ENCODE peak calls at places on chromosomes 1 and 21, in four cellular contexts. H, X, U and V are unnamed samples.

GRCh38 chr1:43851561-43852338 is 81.9 kb upstream of the ARTN start:
- DNase-seq in U (no peak), X (no peak), H (no peak), V (no peak)

GRCh38 chr1:184973308-184974085 is 811 bp downstream of the NIBAN1 start:
- DNase-seq in X (no peak), U (peak), H (peak), V (peak)

GRCh38 chr1:210900820-210901219 is 233.1 kb downstream of the KCNH1 start:
- DNase-seq in U (no peak), X (no peak), H (no peak), V (no peak)

GRCh38 chr21:42844411-42845113 is 34.8 kb downstream of the WDR4 start:
- DNase-seq in H (no peak), U (no peak), X (no peak), V (no peak)

GRCh38 chr1:154076413-154076812 is 78.5 kb downstream of the NUP210L start:
- DNase-seq in H (no peak), X (no peak), U (no peak), V (no peak)

GRCh38 chr1:241551759-241552638 is 19.8 kb downstream of the KMO start:
- DNase-seq in U (no peak), H (peak), X (no peak), V (peak)

GRCh38 chr1:229430761-229431269 is 3.1 kb downstream of the ACTA1 start:
- DNase-seq in U (no peak), H (peak), X (no peak), V (no peak)

GRCh38 chr1:93992190-93992589 is 83.0 kb upstream of the GCLM start:
- DNase-seq in H (no peak), U (no peak), X (no peak), V (no peak)

GRCh38 chr1:19073311-19074186 is 117.1 kb upstream of the IFFO2 start:
- DNase-seq in X (no peak), U (no peak), H (no peak), V (no peak)

GRCh38 chr21:37455504-37455911 is 88.9 kb downstream of the DYRK1A start:
- DNase-seq in X (no peak), U (no peak), H (peak), V (no peak)

GRCh38 chr1:58031416-58031815 is 515.1 kb downstream of the OMA1 start:
- DNase-seq in X (no peak), H (no peak), U (no peak), V (no peak)

GRCh38 chr1:246176126-246177024 is 330.7 kb downstream of the SMYD3 start:
- DNase-seq in X (peak), H (no peak), U (no peak), V (no peak)
- TF ChIP-seq CHD4 in X (no peak), H (no peak), U (no peak), V (no peak)

GRCh38 chr1:117568999-117569398 is 36.8 kb upstream of the TENT5C start:
- DNase-seq in X (no peak), H (peak), U (no peak), V (no peak)

GRCh38 chr1:117569956-117570355 is 35.9 kb upstream of the TENT5C start:
- DNase-seq in X (no peak), U (no peak), H (no peak), V (no peak)

GRCh38 chr1:117571496-117571895 is 34.4 kb upstream of the TENT5C start:
- DNase-seq in U (no peak), H (no peak), X (no peak), V (no peak)

GRCh38 chr1:117572546-117572945 is 33.3 kb upstream of the TENT5C start:
- DNase-seq in X (no peak), U (no peak), H (no peak), V (no peak)

GRCh38 chr1:117570988-117571409 is 34.8 kb upstream of the TENT5C start:
- DNase-seq in U (no peak), H (no peak), X (no peak), V (no peak)
- TF ChIP-seq CHD4 in U (no peak), H (no peak), X (no peak), V (no peak)

DNA sequence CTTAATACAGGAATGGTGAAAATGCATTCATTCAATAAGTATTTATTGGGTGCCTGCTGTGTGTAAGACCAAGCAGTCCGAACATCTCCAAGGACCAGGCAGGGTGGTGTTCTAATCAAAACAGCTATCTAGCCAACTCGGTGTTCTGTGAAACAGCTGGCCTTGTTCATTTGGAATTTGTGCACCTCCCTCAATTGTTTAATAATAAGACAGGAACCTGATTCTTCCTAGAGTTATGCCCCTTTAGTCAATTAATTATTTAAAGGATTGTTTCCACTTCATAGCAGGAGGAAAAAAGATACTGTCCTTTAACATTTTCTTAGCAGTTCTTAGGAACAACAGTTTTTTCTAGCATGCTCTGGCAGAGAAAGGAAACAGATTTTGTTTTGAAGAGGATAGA is 30.4 kb downstream of the S100A10 start:
- DNase-seq in X (no peak), H (no peak), U (no peak), V (no peak)
- TF ChIP-seq CHD4 in X (no peak), H (no peak), U (no peak), V (no peak)

DNA sequence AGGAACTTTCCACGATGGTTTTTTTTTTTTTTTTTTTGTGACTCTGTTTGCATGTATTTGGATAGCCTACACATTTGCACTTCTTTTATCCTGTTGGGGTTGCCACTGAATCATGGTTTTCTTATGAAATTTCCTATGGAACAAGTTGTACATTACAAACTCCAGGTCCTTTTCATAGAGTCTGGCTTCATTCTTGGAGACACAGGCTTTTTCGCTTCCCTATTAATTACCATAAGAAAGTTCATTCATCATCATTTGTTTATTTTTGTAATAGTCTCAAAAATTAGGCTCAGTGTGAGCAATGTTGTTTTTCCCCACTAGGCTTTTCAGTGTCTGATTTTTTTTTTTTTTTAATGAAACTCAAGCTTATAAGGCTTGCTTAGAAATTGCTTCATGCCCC is 179.4 kb downstream of the FMN2 start:
- DNase-seq in X (no peak), H (no peak), U (no peak), V (no peak)
- TF ChIP-seq CHD4 in X (no peak), H (no peak), U (no peak), V (no peak)

DNA sequence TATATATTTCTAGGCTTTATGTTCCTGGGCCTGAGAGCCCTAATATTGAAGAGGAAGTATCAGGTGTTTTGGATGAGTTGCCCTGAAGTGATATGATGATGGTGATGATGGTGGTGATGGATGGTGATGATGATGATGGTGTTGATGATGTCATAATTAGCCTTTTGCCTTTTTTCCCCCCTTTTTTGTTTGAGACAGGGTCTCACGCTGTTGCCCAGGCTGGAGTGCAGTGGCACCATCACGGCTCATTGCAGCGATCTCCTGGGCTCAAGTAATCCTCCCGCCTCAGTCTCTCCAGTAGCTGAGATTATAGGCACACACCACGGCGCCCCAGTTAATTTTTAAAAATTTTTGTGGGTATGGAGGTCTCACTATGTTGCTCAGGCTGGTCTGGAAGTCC is 76.5 kb downstream of the CNST start:
- DNase-seq in U (no peak), H (no peak), X (no peak), V (no peak)
- TF ChIP-seq CHD4 in U (no peak), H (no peak), X (no peak), V (no peak)

GRCh38 chr1:155127672-155128468 is at the start of gene EFNA1:
- DNase-seq in H (peak), U (no peak), X (peak), V (no peak)
- TF ChIP-seq CHD4 in H (no peak), U (no peak), X (no peak), V (no peak)

DNA sequence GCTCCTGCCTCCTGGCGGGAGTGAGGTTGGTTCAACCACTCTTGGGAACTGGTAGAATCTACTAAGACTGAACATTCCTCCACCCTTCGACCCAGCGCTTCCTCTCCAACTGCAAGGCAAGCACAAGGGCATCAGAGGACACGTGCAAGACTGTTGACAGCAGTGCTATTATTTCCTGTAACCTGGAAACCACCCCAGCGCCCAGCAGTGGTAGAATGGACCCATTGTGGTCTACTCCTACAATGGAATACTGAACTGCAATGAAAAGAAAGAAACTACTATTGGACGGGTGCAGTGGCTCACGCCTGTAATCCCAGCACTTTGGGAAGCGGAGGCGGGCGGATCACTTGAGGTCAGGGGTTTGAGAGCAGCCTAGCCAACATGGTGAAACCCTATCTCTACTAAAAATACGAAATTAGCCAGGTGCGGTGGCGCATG is 33.0 kb upstream of the TARDBP start:
- DNase-seq in U (no peak), X (peak), H (no peak), V (no peak)
- TF ChIP-seq CHD4 in U (no peak), X (no peak), H (no peak), V (no peak)

GRCh38 chr1:39652105-39652504 is 12.7 kb upstream of the HEYL start:
- DNase-seq in U (no peak), H (no peak), X (no peak), V (no peak)

GRCh38 chr1:39655578-39656268 is 16.2 kb downstream of the NT5C1A start:
- DNase-seq in X (no peak), U (no peak), H (no peak), V (no peak)

GRCh38 chr1:39652534-39652933 is 13.1 kb upstream of the HEYL start:
- DNase-seq in U (no peak), X (no peak), H (no peak), V (no peak)

GRCh38 chr1:39654291-39654690 is 14.8 kb upstream of the HEYL start:
- DNase-seq in X (no peak), H (no peak), U (no peak), V (no peak)

DNA sequence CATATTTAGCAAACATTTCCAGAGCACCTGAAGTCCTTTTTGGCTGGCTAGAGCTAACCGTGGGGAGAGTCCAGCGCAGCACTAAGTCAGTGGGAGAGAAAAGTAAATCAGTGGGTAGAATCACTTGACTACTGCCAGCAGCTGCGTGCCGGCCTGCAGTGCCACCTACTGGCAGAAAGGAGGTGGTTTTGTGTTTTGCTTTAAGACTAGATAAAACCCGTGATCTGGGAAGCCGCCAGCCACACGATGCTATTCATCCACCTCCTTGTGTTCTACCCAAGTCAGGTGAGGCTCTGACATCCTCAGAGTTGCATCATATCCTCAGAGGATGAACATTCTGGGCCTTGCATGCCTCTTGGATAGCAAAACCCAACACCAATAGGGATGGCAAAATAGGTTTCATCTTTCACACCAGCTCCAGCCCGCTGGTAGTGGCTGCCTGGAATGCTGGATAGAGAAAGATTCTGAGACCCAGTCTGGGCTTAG is 14.1 kb upstream of the HEYL start:
- DNase-seq in H (peak), U (peak), X (peak), V (peak)
- TF ChIP-seq CHD4 in H (no peak), U (no peak), X (no peak), V (no peak)

GRCh38 chr1:14594045-14594444 is 4.4 kb upstream of the KAZN start:
- DNase-seq in H (peak), U (no peak), X (no peak), V (no peak)

GRCh38 chr1:14593279-14593678 is 5.2 kb upstream of the KAZN start:
- DNase-seq in X (no peak), H (no peak), U (no peak), V (no peak)

GRCh38 chr1:14585771-14586170 is 12.7 kb upstream of the KAZN start:
- DNase-seq in H (no peak), U (no peak), X (no peak), V (no peak)

GRCh38 chr1:14596591-14596990 is 1.9 kb upstream of the KAZN start:
- DNase-seq in U (no peak), H (no peak), X (no peak), V (no peak)

DNA sequence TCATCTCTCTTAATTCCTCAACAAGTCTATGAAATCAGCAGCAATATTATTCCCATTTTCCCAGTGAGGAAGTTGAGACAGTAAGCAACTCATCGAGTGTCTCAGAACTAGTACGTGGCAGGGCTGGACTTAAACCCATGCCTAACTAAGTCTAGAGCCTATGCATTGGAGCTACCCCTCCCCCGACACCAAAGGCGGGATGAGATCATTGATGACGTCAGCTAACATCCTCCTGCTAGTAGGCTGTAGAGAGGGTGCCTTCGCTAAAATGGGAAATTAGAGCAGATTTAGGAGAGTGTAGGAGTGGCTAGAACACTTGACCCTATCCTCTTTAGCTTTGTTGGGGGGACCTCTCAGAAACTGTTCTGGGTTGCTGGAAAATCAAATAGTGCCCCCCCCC is 7.7 kb upstream of the KAZN start:
- DNase-seq in X (no peak), H (peak), U (no peak), V (no peak)
- TF ChIP-seq CHD4 in X (no peak), H (no peak), U (no peak), V (no peak)

DNA sequence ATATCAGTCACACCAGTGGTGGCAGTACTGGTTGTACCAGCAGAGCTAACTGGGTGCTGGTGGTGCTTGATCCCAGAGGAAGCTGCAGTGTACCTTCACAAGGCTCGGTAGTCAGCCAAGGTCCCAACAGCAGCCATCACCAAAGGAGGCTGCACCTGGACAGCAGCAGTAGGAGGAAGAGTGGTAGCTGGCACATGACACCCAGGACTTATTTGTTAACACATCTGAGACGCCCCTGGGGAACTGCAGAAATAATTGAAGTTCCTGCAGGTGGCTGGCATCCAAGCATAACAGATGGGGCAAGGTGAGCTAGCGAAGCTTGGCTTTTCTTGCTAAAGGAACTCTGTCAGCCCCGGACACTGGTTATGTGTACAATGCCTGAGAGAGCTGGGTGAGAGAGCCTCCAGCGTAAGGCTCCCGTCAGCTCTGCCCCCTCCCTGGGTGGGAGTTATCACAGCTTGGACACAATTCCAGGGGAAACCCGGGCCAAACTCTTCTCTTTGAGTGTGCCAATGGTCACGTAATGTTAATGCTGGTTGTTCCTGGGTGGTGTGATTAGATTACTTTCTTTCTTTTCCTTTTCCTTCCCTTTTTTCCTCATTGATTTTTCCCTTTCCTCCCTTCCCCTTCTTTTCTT is 29.1 kb upstream of the PARP1 start:
- DNase-seq in X (no peak), U (no peak), H (no peak), V (no peak)
- TF ChIP-seq CHD4 in X (no peak), U (no peak), H (no peak), V (no peak)